ENCODE peak calls at places on chromosome 3, in four cellular contexts. One of them, this sample, is unnamed.

GRCh38 chr3:11155341-11156025 is 1.2 kb downstream of the HRH1 start:
- DNase-seq in H9: peak
- DNase-seq in upper lobe of right lung: no peak
- DNase-seq in GM23248: peak
- DNase-seq in this sample: peak

GRCh38 chr3:90184861-90185260 is 1077.4 kb downstream of the EPHA3 start:
- DNase-seq in H9: no peak
- DNase-seq in upper lobe of right lung: no peak
- DNase-seq in GM23248: peak
- DNase-seq in this sample: no peak

GRCh38 chr3:147398841-147399534 is 7.4 kb downstream of the ZIC4 start:
- DNase-seq in H9: no peak
- DNase-seq in upper lobe of right lung: no peak
- DNase-seq in GM23248: no peak
- DNase-seq in this sample: no peak

GRCh38 chr3:186021673-186022362 is 84.0 kb upstream of the TRA2B start:
- DNase-seq in H9: no peak
- DNase-seq in upper lobe of right lung: no peak
- DNase-seq in GM23248: peak
- DNase-seq in this sample: no peak

GRCh38 chr3:12465151-12465795 is 19.0 kb upstream of the TSEN2 start:
- DNase-seq in H9: no peak
- DNase-seq in upper lobe of right lung: no peak
- DNase-seq in GM23248: no peak
- DNase-seq in this sample: no peak

GRCh38 chr3:4341336-4341675 is 38.1 kb downstream of the SETMAR start:
- DNase-seq in H9: no peak
- DNase-seq in upper lobe of right lung: no peak
- DNase-seq in GM23248: no peak
- DNase-seq in this sample: no peak

GRCh38 chr3:3743754-3744153 is 55.5 kb upstream of the LRRN1 start:
- DNase-seq in H9: no peak
- DNase-seq in upper lobe of right lung: no peak
- DNase-seq in GM23248: no peak
- DNase-seq in this sample: no peak

GRCh38 chr3:127053450-127053849 is 70.5 kb downstream of the PLXNA1 start:
- DNase-seq in H9: no peak
- DNase-seq in upper lobe of right lung: peak
- DNase-seq in GM23248: no peak
- DNase-seq in this sample: no peak

GRCh38 chr3:71581451-71581980 is 2.0 kb downstream of the FOXP1 start:
- DNase-seq in H9: peak
- DNase-seq in upper lobe of right lung: peak
- DNase-seq in GM23248: peak
- DNase-seq in this sample: no peak

GRCh38 chr3:118802325-118803095 is 232.1 kb downstream of the IGSF11 start:
- DNase-seq in H9: no peak
- DNase-seq in upper lobe of right lung: no peak
- DNase-seq in GM23248: no peak
- DNase-seq in this sample: no peak

GRCh38 chr3:57952208-57952631 is 56.0 kb upstream of the FLNB start:
- DNase-seq in H9: peak
- DNase-seq in upper lobe of right lung: peak
- DNase-seq in GM23248: peak
- DNase-seq in this sample: no peak

GRCh38 chr3:132568427-132568826 is 28.6 kb upstream of the ACKR4 start:
- DNase-seq in H9: no peak
- DNase-seq in upper lobe of right lung: no peak
- DNase-seq in GM23248: no peak
- DNase-seq in this sample: no peak

GRCh38 chr3:136741063-136741462 is 11.1 kb downstream of the STAG1 start:
- DNase-seq in H9: no peak
- DNase-seq in upper lobe of right lung: no peak
- DNase-seq in GM23248: peak
- DNase-seq in this sample: no peak

GRCh38 chr3:56878046-56878445 is 76.3 kb upstream of the ARHGEF3 start:
- DNase-seq in H9: no peak
- DNase-seq in upper lobe of right lung: no peak
- DNase-seq in GM23248: no peak
- DNase-seq in this sample: no peak

GRCh38 chr3:10004960-10005564 is 18.4 kb upstream of the EMC3 start:
- DNase-seq in H9: no peak
- DNase-seq in upper lobe of right lung: no peak
- DNase-seq in GM23248: no peak
- DNase-seq in this sample: no peak

GRCh38 chr3:113948015-113948917 is 453 bp downstream of the ZDHHC23 start:
- DNase-seq in H9: peak
- DNase-seq in upper lobe of right lung: peak
- DNase-seq in GM23248: peak
- DNase-seq in this sample: no peak

GRCh38 chr3:195544634-195545033 is 1.5 kb upstream of the PPP1R2 start:
- DNase-seq in H9: no peak
- DNase-seq in upper lobe of right lung: no peak
- DNase-seq in GM23248: no peak
- DNase-seq in this sample: no peak

GRCh38 chr3:125142418-125142778 is 70.2 kb downstream of the SLC12A8 start:
- DNase-seq in H9: no peak
- DNase-seq in upper lobe of right lung: no peak
- DNase-seq in GM23248: no peak
- DNase-seq in this sample: no peak

GRCh38 chr3:196991581-196992460 is 23.2 kb upstream of the PIGZ start:
- DNase-seq in H9: peak
- DNase-seq in upper lobe of right lung: peak
- DNase-seq in GM23248: no peak
- DNase-seq in this sample: no peak

GRCh38 chr3:12192655-12193484 is 34.2 kb upstream of the TIMP4 start:
- DNase-seq in H9: no peak
- DNase-seq in upper lobe of right lung: no peak
- DNase-seq in GM23248: no peak
- DNase-seq in this sample: no peak

GRCh38 chr3:123635220-123635619 is 50.4 kb upstream of the HACD2 start:
- DNase-seq in H9: no peak
- DNase-seq in upper lobe of right lung: no peak
- DNase-seq in GM23248: no peak
- DNase-seq in this sample: no peak

GRCh38 chr3:143366672-143367071 is 247.1 kb downstream of the CHST2 start:
- DNase-seq in H9: no peak
- DNase-seq in upper lobe of right lung: no peak
- DNase-seq in GM23248: no peak
- DNase-seq in this sample: no peak

GRCh38 chr3:24545917-24546316 is 51.3 kb upstream of the THRB start:
- DNase-seq in H9: no peak
- DNase-seq in upper lobe of right lung: no peak
- DNase-seq in GM23248: peak
- DNase-seq in this sample: no peak

GRCh38 chr3:75272708-75273107 is 391.4 kb upstream of the FRG2C start:
- DNase-seq in H9: no peak
- DNase-seq in upper lobe of right lung: no peak
- DNase-seq in GM23248: peak
- DNase-seq in this sample: no peak

GRCh38 chr3:59422312-59422711 is 372.5 kb upstream of the CFAP20DC start:
- DNase-seq in H9: no peak
- DNase-seq in upper lobe of right lung: no peak
- DNase-seq in GM23248: peak
- DNase-seq in this sample: no peak

GRCh38 chr3:188196232-188196990 is 42.5 kb downstream of the LPP start:
- DNase-seq in H9: no peak
- DNase-seq in upper lobe of right lung: no peak
- DNase-seq in GM23248: peak
- DNase-seq in this sample: no peak

GRCh38 chr3:166283856-166284255 is 446.6 kb upstream of the BCHE start:
- DNase-seq in H9: no peak
- DNase-seq in upper lobe of right lung: no peak
- DNase-seq in GM23248: peak
- DNase-seq in this sample: no peak

GRCh38 chr3:141399979-141400971 is 32.0 kb downstream of the ZBTB38 start:
- DNase-seq in H9: no peak
- DNase-seq in upper lobe of right lung: no peak
- DNase-seq in GM23248: peak
- DNase-seq in this sample: no peak

GRCh38 chr3:43378066-43378935 is 92.0 kb downstream of the SNRK start:
- DNase-seq in H9: peak
- DNase-seq in upper lobe of right lung: no peak
- DNase-seq in GM23248: peak
- DNase-seq in this sample: no peak

GRCh38 chr3:45972534-45973402 is 22.9 kb downstream of the FYCO1 start:
- DNase-seq in H9: no peak
- DNase-seq in upper lobe of right lung: no peak
- DNase-seq in GM23248: peak
- DNase-seq in this sample: no peak

DNA sequence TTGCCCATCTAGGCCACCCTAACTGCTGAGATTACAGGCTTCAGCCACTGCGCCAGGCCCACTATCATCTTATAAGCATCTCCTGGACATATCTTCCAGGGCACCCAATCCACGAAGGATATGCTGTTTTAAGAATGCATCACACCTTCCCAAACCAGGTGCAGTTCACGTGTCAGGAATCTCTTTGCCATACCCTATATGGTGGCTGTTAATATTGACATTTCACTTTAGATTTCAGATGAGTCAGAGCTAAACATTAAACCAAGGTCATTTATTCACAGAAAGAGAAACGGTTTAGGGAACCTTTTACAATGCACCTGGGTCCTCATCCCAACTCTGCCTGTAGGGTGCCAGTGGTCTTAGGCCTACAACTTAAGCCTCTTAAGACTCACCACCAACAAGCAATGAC is 85.7 kb downstream of the TBL1XR1 start:
- DNase-seq in H9: no peak
- DNase-seq in upper lobe of right lung: no peak
- DNase-seq in GM23248: no peak
- DNase-seq in this sample: no peak
- H3K27ac ChIP-seq in H9: no peak
- H3K27ac ChIP-seq in upper lobe of right lung: no peak
- H3K27ac ChIP-seq in GM23248: no peak
- H3K27ac ChIP-seq in this sample: no peak

DNA sequence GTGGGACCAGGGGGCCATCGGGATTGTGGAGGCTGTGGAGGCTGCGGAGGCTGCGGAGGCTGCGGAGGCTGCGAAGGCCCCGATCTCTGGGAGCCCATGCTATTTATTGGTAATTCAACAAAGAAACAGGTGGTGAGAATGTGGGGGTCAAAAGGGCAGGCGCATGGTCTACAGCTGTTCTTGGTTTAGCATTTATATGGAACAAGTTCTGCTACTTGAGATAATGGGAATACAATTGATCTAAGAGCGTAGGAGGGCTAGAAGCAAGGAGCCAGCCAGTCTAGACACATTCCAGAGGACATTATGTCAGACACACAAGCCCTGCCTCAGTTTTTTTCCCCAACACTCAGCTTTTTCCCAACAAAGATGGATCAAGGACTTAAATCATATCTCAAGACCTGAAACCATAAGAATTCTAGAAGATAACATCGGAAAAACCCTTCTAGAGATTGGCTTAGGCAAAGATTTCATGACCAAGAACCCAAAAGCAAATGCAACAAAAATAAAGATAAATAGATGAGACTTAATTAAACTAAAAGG is 20.1 kb downstream of the C3orf80 start:
- DNase-seq in H9: no peak
- DNase-seq in upper lobe of right lung: no peak
- DNase-seq in GM23248: no peak
- DNase-seq in this sample: no peak
- H3K27ac ChIP-seq in H9: no peak
- H3K27ac ChIP-seq in upper lobe of right lung: no peak
- H3K27ac ChIP-seq in GM23248: no peak
- H3K27ac ChIP-seq in this sample: no peak

DNA sequence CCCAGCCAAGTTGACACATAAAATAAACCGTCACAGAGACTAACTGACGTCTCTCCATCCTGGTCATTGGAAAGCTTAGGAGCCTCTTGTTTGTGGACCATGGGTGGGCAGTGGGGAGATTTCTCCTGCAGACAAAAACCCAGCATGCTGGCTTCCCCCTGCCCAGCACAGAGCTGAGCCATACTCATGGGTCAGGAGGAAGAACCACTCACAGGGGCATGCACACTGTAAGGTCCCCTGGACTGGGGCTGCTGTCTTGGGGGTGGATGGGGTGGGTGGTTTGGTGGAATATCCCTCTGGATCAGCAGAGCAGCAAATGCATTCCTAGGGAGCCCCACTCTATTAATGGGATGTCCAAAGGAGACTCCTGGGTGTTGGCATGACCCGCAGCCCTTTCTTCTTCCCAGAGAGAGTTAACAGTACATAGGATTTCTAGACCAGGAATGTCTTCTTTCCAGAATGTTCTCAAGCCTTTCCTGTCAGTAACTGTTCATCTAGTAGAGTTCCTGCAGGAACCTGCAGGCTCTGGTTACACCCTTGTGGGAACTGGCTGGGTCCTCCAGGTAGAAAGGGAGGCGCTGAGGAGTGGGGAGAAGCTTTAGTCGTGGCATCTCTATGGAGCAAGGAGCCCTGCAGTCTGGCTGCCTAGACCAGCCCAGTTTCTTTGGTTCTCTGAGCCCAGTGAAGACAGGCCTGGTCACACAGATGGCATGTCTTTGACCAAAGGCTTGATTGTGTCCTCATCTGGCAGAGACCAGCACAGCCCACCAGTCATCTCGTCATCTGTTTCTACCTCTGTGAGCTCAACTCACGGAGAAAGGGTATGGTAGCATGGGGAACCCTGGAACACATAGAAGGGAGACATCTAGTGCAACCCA is 73.4 kb upstream of the PRR23C start:
- DNase-seq in H9: no peak
- DNase-seq in upper lobe of right lung: no peak
- DNase-seq in GM23248: no peak
- DNase-seq in this sample: no peak
- H3K27ac ChIP-seq in H9: no peak
- H3K27ac ChIP-seq in upper lobe of right lung: no peak
- H3K27ac ChIP-seq in GM23248: peak
- H3K27ac ChIP-seq in this sample: no peak

GRCh38 chr3:47964740-47965139 is 51.5 kb downstream of the MAP4 start:
- DNase-seq in H9: no peak
- DNase-seq in upper lobe of right lung: no peak
- DNase-seq in GM23248: no peak
- DNase-seq in this sample: no peak
- H3K27ac ChIP-seq in H9: no peak
- H3K27ac ChIP-seq in upper lobe of right lung: no peak
- H3K27ac ChIP-seq in GM23248: no peak
- H3K27ac ChIP-seq in this sample: no peak

DNA sequence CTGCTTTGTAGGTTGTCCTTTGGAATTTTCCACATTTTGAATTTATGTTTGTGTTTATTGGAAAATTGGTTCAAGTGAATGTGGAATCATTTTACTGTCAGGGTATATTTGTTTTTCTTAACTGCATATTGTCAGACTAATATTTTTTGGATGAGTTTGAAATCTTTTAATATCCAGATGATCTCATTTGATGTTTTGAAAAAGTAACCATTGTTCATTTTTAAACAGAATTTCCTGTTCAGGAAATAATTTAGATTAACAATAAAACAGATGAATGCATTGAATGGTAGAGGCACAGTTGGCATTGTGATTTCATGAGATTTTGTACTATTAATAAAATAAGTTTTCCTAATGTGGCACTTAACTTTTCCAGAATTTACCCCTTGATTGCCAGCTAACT is 15.5 kb downstream of the TRAK1 start:
- DNase-seq in H9: no peak
- DNase-seq in upper lobe of right lung: no peak
- DNase-seq in GM23248: no peak
- DNase-seq in this sample: no peak
- H3K27ac ChIP-seq in H9: no peak
- H3K27ac ChIP-seq in upper lobe of right lung: no peak
- H3K27ac ChIP-seq in GM23248: no peak
- H3K27ac ChIP-seq in this sample: no peak